ENCODE peak calls at places on chromosomes 11 and 22, in five cellular contexts. J is astrocyte of the spinal cord, H is upper lobe of left lung, O is HFFc6, C is Panc1. Q is an unnamed sample.

GRCh38 chr11:1706634-1707400 is 9.8 kb downstream of the KRTAP5-6 start:
- DNase-seq in J (no peak), H (peak), O (no peak), C (no peak), Q (no peak)

GRCh38 chr11:14148653-14149273 is 186.2 kb downstream of the SPON1 start:
- DNase-seq in J (peak), H (no peak), O (peak), C (peak), Q (no peak)

GRCh38 chr11:111633756-111634362 is 31.6 kb downstream of the SIK2 start:
- DNase-seq in J (peak), H (no peak), O (no peak), C (no peak), Q (no peak)

GRCh38 chr11:67400942-67401494 is 640 bp downstream of the PPP1CA start:
- DNase-seq in J (no peak), H (no peak), O (no peak), C (no peak), Q (no peak)

GRCh38 chr11:18001191-18001590 is 11.7 kb downstream of the SERGEF start:
- DNase-seq in J (no peak), H (no peak), O (no peak), C (no peak), Q (no peak)

GRCh38 chr11:122277553-122277952 is 161.5 kb upstream of the BLID start:
- DNase-seq in J (no peak), H (no peak), O (no peak), C (no peak), Q (no peak)

GRCh38 chr22:29855611-29856181 is 17.6 kb upstream of the ASCC2 start:
- DNase-seq in J (no peak), H (peak), O (no peak), C (no peak), Q (no peak)

GRCh38 chr11:78216571-78217287 is 28.0 kb downstream of the USP35 start:
- DNase-seq in J (no peak), H (no peak), O (no peak), C (no peak), Q (no peak)

GRCh38 chr11:45062974-45063635 is 83.3 kb upstream of the PRDM11 start:
- DNase-seq in J (no peak), H (no peak), O (no peak), C (no peak), Q (no peak)

GRCh38 chr11:64312947-64313346 is 4.4 kb downstream of the TRMT112 start:
- DNase-seq in J (no peak), H (no peak), O (no peak), C (no peak), Q (no peak)

GRCh38 chr11:67400251-67400941 is 1.3 kb downstream of the PPP1CA start:
- DNase-seq in J (no peak), H (no peak), O (no peak), C (no peak), Q (no peak)

GRCh38 chr11:68314886-68315580 is 2.6 kb downstream of the LRP5 start:
- DNase-seq in J (peak), H (no peak), O (no peak), C (no peak), Q (no peak)

GRCh38 chr11:123145220-123145619 is 49.8 kb downstream of the CLMP start:
- DNase-seq in J (peak), H (peak), O (peak), C (peak), Q (no peak)

GRCh38 chr11:45082744-45083543 is 63.5 kb upstream of the PRDM11 start:
- DNase-seq in J (no peak), H (no peak), O (no peak), C (no peak), Q (no peak)

GRCh38 chr22:20229916-20230775 is 38.0 kb downstream of the RTN4R start:
- DNase-seq in J (no peak), H (no peak), O (no peak), C (no peak), Q (no peak)

GRCh38 chr22:37545703-37546435 is 14.4 kb upstream of the CDC42EP1 start:
- DNase-seq in J (peak), H (peak), O (peak), C (no peak), Q (no peak)

GRCh38 chr22:35376728-35377472 is 4.0 kb upstream of the HMOX1 start:
- DNase-seq in J (peak), H (peak), O (peak), C (peak), Q (peak)

GRCh38 chr11:100823360-100823759 is 136.3 kb downstream of the ARHGAP42 start:
- DNase-seq in J (peak), H (no peak), O (no peak), C (no peak), Q (no peak)

GRCh38 chr11:100817620-100818019 is 130.5 kb downstream of the ARHGAP42 start:
- DNase-seq in J (no peak), H (no peak), O (no peak), C (no peak), Q (no peak)

GRCh38 chr11:100816823-100817222 is 129.7 kb downstream of the ARHGAP42 start:
- DNase-seq in J (no peak), H (no peak), O (no peak), C (no peak), Q (no peak)

GRCh38 chr11:100824041-100824440 is 137.0 kb downstream of the ARHGAP42 start:
- DNase-seq in J (no peak), H (no peak), O (no peak), C (no peak), Q (no peak)

DNA sequence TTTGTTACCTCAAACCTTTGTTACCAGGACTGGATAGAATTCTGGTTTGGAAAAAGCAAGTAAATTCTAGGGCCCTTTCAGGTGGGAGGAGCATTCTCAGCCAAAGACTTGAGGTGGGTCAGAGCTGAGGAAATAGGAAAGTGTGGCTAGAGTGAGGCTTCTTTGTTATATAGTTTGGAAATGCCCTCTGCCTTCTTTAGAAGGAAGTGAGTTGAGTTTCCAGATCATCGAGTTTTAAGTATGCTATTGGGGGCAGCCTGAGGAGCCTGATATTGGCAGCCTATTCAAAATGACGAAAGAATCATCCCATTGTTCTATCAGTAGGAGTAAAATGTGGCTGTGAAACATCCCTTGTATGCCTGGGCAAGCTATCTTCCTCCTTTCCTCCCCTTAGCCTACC is 134.1 kb downstream of the ARHGAP42 start:
- DNase-seq in J (no peak), H (no peak), O (no peak), C (no peak), Q (no peak)
- TF ChIP-seq CTCF in J (no peak), H (no peak), O (no peak), C (no peak), Q (no peak)

GRCh38 chr22:47446331-47446730 is 683.9 kb downstream of the TBC1D22A start:
- DNase-seq in J (no peak), H (no peak), O (no peak), C (no peak), Q (no peak)
- TF ChIP-seq CTCF in J (no peak), H (no peak), O (no peak), C (no peak), Q (no peak)

DNA sequence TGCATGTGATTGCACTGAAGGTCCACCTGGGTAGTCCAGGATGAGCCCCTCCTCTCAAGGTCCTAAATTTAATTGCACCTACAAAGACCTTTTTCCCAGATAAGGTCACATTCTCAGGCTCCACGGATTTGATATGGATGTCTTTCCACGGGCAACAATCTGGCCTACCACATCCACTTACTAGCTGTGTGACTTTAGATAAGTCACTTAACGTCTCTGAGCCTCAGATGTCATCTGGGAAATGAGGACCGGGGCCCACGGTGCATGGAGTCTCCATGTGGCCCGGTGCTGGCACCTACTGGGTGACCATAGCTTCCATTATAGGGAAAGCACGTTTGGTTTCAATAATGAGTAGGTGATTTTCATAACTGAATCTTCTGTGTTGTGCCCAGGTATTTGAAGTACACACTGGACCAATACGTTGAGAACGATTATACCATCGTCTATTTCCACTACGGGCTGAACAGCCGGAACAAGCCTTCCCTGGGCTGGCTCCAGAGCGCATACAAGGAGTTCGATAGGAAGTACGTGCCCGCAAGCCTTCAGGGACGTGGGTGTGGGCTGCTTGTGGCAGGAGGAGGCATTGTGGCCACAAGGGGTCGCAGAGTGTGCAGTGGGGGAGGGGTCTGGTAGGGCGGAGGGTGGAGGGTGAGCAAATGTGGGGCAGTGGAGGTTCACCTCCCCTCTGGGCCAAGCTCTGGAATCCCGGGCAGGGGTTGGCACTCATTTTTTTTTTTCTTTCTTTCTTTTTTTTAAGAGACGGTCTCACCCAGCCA is 55.7 kb downstream of the ARHGAP8 start:
- DNase-seq in J (no peak), H (no peak), O (no peak), C (no peak), Q (no peak)
- TF ChIP-seq CTCF in J (peak), H (no peak), O (peak), C (no peak), Q (peak)

DNA sequence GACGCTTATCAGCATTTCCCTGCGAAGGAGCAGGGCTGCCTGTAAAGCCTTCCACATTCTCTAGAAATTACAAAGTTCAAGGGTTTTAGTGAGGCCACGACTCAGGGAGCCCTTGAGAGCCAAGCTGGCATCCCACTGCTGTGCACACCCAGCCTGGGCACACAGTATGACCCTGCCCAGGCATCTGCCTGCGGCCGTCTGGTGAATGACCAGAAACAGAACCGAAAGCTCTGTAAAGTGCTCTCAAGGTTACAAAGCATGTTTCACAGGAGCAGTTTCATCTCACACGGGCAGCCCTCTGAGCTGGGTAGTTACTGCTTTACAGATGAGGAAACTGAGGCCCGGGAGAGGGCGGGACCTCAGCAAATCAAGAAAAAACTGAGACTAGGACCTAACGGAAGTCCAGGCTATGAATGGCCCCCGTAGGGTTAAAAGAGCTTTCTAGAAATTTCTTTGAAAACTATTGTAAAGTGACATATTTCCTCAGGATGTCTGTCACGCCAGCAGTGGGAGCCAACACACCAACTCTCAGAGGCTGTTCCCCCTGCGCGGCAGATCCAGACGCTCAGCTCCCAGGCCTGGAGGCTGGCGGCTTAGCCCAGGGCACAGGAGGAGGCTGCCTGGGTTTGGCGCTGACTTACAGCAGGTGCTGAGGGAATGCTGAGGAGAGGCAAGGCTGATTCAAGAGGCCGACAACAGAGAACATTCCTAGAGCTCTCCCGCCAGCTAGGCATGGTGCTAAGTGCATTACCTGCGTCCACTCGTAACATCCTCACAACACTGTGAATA is 7.7 kb upstream of the TCF20 start:
- DNase-seq in J (no peak), H (no peak), O (no peak), C (no peak), Q (peak)
- TF ChIP-seq CTCF in J (peak), H (no peak), O (peak), C (no peak), Q (peak)

Q was measured in type B pancreatic cell.